ENCODE peak calls at places on chromosomes 7 and 10, in nine cellular contexts. S is GM20000, G is anterior cingulate cortex, X is cardiac muscle cell, R is caudate nucleus, D is HFF-Myc, E is left cardiac atrium, H is non-pigmented ciliary epithelial cell, J is NCI-H1417. B is an unnamed sample.

GRCh38 chr10:21030096-21030495 is 133.0 kb upstream of the NEBL start:
- DNase-seq in D (no peak), J (no peak), E (no peak), S (no peak), G (no peak), H (no peak), R (no peak), X (no peak), B (no peak)

GRCh38 chr10:61404771-61405170 is 48.4 kb downstream of the TMEM26 start:
- DNase-seq in G (no peak), R (no peak), E (no peak), D (no peak), H (peak), J (no peak), S (no peak), X (no peak), B (no peak)

GRCh38 chr10:126928252-126928651 is 23.0 kb downstream of the DOCK1 start:
- DNase-seq in G (no peak), H (no peak), E (no peak), S (no peak), D (no peak), X (no peak), J (no peak), R (no peak), B (no peak)

GRCh38 chr10:4673279-4674040 is 152.5 kb upstream of the AKR1E2 start:
- DNase-seq in J (no peak), X (no peak), H (no peak), G (no peak), E (no peak), D (no peak), R (no peak), S (no peak), B (no peak)

GRCh38 chr7:76073335-76073990 is 25.6 kb downstream of the MDH2 start:
- DNase-seq in E (no peak), S (peak), G (no peak), D (no peak), X (no peak), J (no peak), R (no peak), H (no peak), B (peak)

GRCh38 chr10:121418126-121418777 is 180.0 kb downstream of the FGFR2 start:
- DNase-seq in J (no peak), S (no peak), E (no peak), G (no peak), D (no peak), H (no peak), X (no peak), R (no peak), B (no peak)

GRCh38 chr10:73398024-73398423 is 15.8 kb downstream of the ANXA7 start:
- DNase-seq in E (no peak), G (no peak), R (no peak), X (no peak), D (no peak), H (no peak), S (no peak), J (no peak), B (no peak)

GRCh38 chr7:36895112-36895511 is 170.8 kb upstream of the AOAH start:
- DNase-seq in J (peak), E (no peak), R (no peak), G (no peak), D (no peak), X (no peak), S (no peak), H (no peak), B (no peak)

GRCh38 chr10:49608166-49608758 is 1.8 kb upstream of the SLC18A3 start:
- DNase-seq in G (no peak), E (no peak), S (no peak), H (no peak), R (no peak), X (no peak), D (no peak), J (peak), B (no peak)

GRCh38 chr10:2214035-2214434 is 476.7 kb upstream of the ADARB2 start:
- DNase-seq in G (no peak), H (peak), X (no peak), D (no peak), J (no peak), E (no peak), S (no peak), R (no peak), B (no peak)

GRCh38 chr7:141043621-141044020 is 28.9 kb upstream of the MRPS33 start:
- DNase-seq in S (no peak), R (no peak), H (no peak), J (no peak), X (no peak), E (no peak), G (no peak), D (no peak), B (no peak)

GRCh38 chr7:157601530-157601929 is 264.7 kb downstream of the DNAJB6 start:
- DNase-seq in D (no peak), G (peak), J (no peak), S (no peak), H (no peak), X (no peak), R (peak), E (no peak), B (peak)

GRCh38 chr10:79179404-79180309 is 110.9 kb downstream of the ZMIZ1 start:
- DNase-seq in E (no peak), G (no peak), X (no peak), J (peak), S (no peak), H (no peak), D (no peak), R (no peak), B (no peak)

GRCh38 chr10:43816351-43817321 is 168.0 kb upstream of the ZNF32 start:
- DNase-seq in X (peak), G (no peak), D (peak), H (peak), R (no peak), E (no peak), J (no peak), S (peak), B (no peak)

GRCh38 chr7:155258233-155258575 is 39.5 kb upstream of the INSIG1 start:
- DNase-seq in H (peak), J (no peak), E (peak), D (peak), S (no peak), X (no peak), G (no peak), R (no peak), B (no peak)

GRCh38 chr10:32210306-32211045 is 136.5 kb downstream of the EPC1 start:
- DNase-seq in J (peak), R (no peak), X (peak), G (no peak), S (no peak), E (no peak), H (no peak), D (peak), B (no peak)

GRCh38 chr7:54542920-54543539 is 855 bp downstream of the VSTM2A start:
- DNase-seq in X (peak), D (peak), H (peak), J (no peak), R (no peak), S (peak), E (no peak), G (no peak), B (no peak)

GRCh38 chr10:20254078-20254477 is 437.8 kb downstream of the PLXDC2 start:
- DNase-seq in R (no peak), G (no peak), H (no peak), S (no peak), X (no peak), D (no peak), J (no peak), E (no peak), B (no peak)

GRCh38 chr7:26857534-26858228 is 6.7 kb downstream of the SKAP2 start:
- DNase-seq in J (no peak), G (no peak), H (no peak), R (no peak), X (peak), S (peak), E (no peak), D (no peak), B (no peak)

GRCh38 chr10:126227762-126228134 is 160.5 kb downstream of the ADAM12 start:
- DNase-seq in R (no peak), D (no peak), S (no peak), H (peak), G (no peak), X (no peak), J (no peak), E (no peak), B (no peak)

GRCh38 chr10:67520924-67521520 is 175.0 kb downstream of the CTNNA3 start:
- DNase-seq in D (peak), X (peak), R (peak), S (peak), J (peak), G (peak), E (no peak), H (peak), B (no peak)

GRCh38 chr10:8616166-8616565 is 561.7 kb downstream of the GATA3 start:
- DNase-seq in J (no peak), X (no peak), G (no peak), D (no peak), R (no peak), H (no peak), E (no peak), S (peak), B (no peak)

GRCh38 chr10:78515037-78515872 is 481.6 kb downstream of the RPS24 start:
- DNase-seq in X (no peak), H (no peak), D (no peak), J (no peak), S (no peak), R (no peak), E (peak), G (no peak), B (no peak)

GRCh38 chr7:42227523-42227922 is 9.5 kb downstream of the GLI3 start:
- DNase-seq in H (no peak), R (no peak), S (peak), G (no peak), D (no peak), E (no peak), J (no peak), X (peak), B (no peak)

GRCh38 chr7:148699024-148699771 is 495 bp downstream of the CUL1 start:
- DNase-seq in G (peak), J (peak), R (no peak), X (peak), H (no peak), S (peak), D (no peak), E (peak), B (peak)

GRCh38 chr7:99006739-99007424 is 128.6 kb downstream of the TRRAP start:
- DNase-seq in E (no peak), R (no peak), D (no peak), X (no peak), H (no peak), J (no peak), G (no peak), S (no peak), B (no peak)

GRCh38 chr10:92880233-92880861 is 32.0 kb downstream of the EXOC6 start:
- DNase-seq in E (no peak), X (peak), G (no peak), J (peak), R (no peak), S (peak), D (peak), H (peak), B (no peak)

GRCh38 chr10:71314028-71314693 is 4.9 kb upstream of the SLC29A3 start:
- DNase-seq in X (peak), S (peak), G (peak), E (peak), H (no peak), D (peak), J (peak), R (no peak), B (peak)

GRCh38 chr10:20999713-21000112 is 102.6 kb upstream of the NEBL start:
- DNase-seq in G (no peak), J (no peak), D (no peak), X (no peak), E (no peak), S (no peak), H (no peak), R (no peak), B (no peak)

GRCh38 chr10:72702868-72703581 is 11.1 kb downstream of the MCU start:
- DNase-seq in X (no peak), J (no peak), D (no peak), G (no peak), R (no peak), H (no peak), E (no peak), S (no peak), B (no peak)

GRCh38 chr10:15370212-15370740 is 813 bp downstream of the FAM171A1 start:
- DNase-seq in R (no peak), D (no peak), S (peak), H (no peak), X (peak), G (peak), E (peak), J (peak), B (no peak)

B was measured in posterior cingulate gyrus.